ENCODE peak calls at places on chromosomes 12 and 14, in nine cellular contexts. I is HCT116; R is OCI-LY7; M is heart left ventricle; K is right cardiac atrium; W is GM23248; C is cardiac muscle cell; L is CD8-positive, alpha-beta T cell; V is prostate gland. P is an unnamed sample. For H3K9me3, the result is how much of the 10 kb centered on the place peaks cover.

GRCh38 chr14:104145826-104146642 is 7.6 kb downstream of the KIF26A start:
- DNase-seq in C (no peak), K (peak), L (no peak), V (no peak), W (no peak), R (no peak), M (peak), I (no peak), P (peak)

GRCh38 chr14:71142375-71143038 is 235.2 kb downstream of the PCNX1 start:
- DNase-seq in C (no peak), K (no peak), W (peak), R (peak), L (no peak), M (no peak), V (no peak), I (no peak), P (no peak)

GRCh38 chr14:52686176-52686575 is 9.2 kb downstream of the ERO1A start:
- DNase-seq in W (no peak), C (no peak), M (no peak), L (no peak), V (no peak), I (no peak), K (no peak), R (no peak), P (no peak)

GRCh38 chr14:20855652-20856291 is 35.4 kb upstream of the RNASE3 start:
- DNase-seq in L (peak), M (peak), R (peak), C (peak), I (peak), W (peak), V (peak), K (peak), P (peak)

GRCh38 chr14:36054353-36055051 is 122.0 kb downstream of the PTCSC3 start:
- DNase-seq in V (no peak), M (peak), L (no peak), K (peak), W (no peak), I (no peak), R (no peak), C (no peak), P (no peak)

GRCh38 chr14:32087173-32087861 is 10.2 kb downstream of the ARHGAP5 start:
- DNase-seq in L (no peak), R (no peak), I (peak), W (peak), V (no peak), M (no peak), K (no peak), C (no peak), P (no peak)

GRCh38 chr14:74521756-74522155 is 28.2 kb downstream of the ISCA2 start:
- DNase-seq in W (no peak), V (no peak), R (no peak), L (no peak), K (no peak), C (no peak), I (no peak), M (peak), P (no peak)

GRCh38 chr12:65721541-65722190 is 102.6 kb upstream of the HMGA2 start:
- DNase-seq in L (no peak), M (no peak), R (no peak), W (no peak), V (no peak), C (no peak), I (no peak), K (no peak), P (no peak)

GRCh38 chr12:129827985-129828384 is 75.8 kb downstream of the TMEM132D start:
- DNase-seq in I (no peak), V (no peak), W (no peak), C (no peak), R (no peak), K (no peak), L (no peak), M (no peak), P (no peak)

GRCh38 chr12:12898136-12898712 is 6.9 kb downstream of the GPRC5A start:
- DNase-seq in W (no peak), L (no peak), V (no peak), I (no peak), K (no peak), R (no peak), M (no peak), C (no peak), P (no peak)

GRCh38 chr14:23076785-23077408 is 18.0 kb downstream of the ACIN1 start:
- DNase-seq in I (no peak), M (no peak), R (peak), L (no peak), C (peak), V (no peak), W (peak), K (no peak), P (no peak)

GRCh38 chr14:75450381-75451276 is 22.8 kb downstream of the JDP2 start:
- DNase-seq in V (peak), L (no peak), R (no peak), C (no peak), M (peak), W (peak), K (peak), I (no peak), P (no peak)

GRCh38 chr14:100531591-100532121 is 55.6 kb downstream of the BEGAIN start:
- DNase-seq in I (no peak), C (no peak), M (no peak), L (peak), V (no peak), K (peak), R (no peak), W (no peak), P (no peak)

GRCh38 chr12:52892193-52892852 is 12.6 kb downstream of the KRT8 start:
- DNase-seq in W (no peak), V (no peak), C (no peak), R (no peak), M (no peak), K (no peak), I (no peak), L (no peak), P (no peak)

GRCh38 chr14:98798099-98798498 is 473.9 kb downstream of the BCL11B start:
- DNase-seq in K (no peak), C (no peak), L (no peak), W (no peak), M (no peak), V (peak), R (peak), I (no peak), P (no peak)

GRCh38 chr12:108828774-108829173 is 28.6 kb downstream of the SSH1 start:
- DNase-seq in L (no peak), W (peak), K (no peak), R (no peak), M (peak), V (no peak), I (peak), C (no peak), P (no peak)

GRCh38 chr14:25009891-25010290 is 40.1 kb downstream of the STXBP6 start:
- DNase-seq in R (no peak), L (no peak), M (no peak), K (no peak), W (peak), V (no peak), I (no peak), C (peak), P (no peak)

GRCh38 chr14:55921516-55921915 is 196.7 kb upstream of the PELI2 start:
- DNase-seq in M (no peak), I (no peak), W (no peak), C (no peak), V (no peak), L (no peak), K (no peak), R (no peak), P (no peak)

GRCh38 chr14:51478241-51478640 is 173.5 kb upstream of the FRMD6 start:
- DNase-seq in C (no peak), K (no peak), I (no peak), M (no peak), V (no peak), R (no peak), L (no peak), W (peak), P (no peak)

GRCh38 chr12:46898152-46898931 is 72.5 kb upstream of the SLC38A4 start:
- DNase-seq in I (no peak), V (no peak), R (no peak), K (no peak), C (no peak), L (no peak), W (no peak), M (no peak), P (no peak)

GRCh38 chr14:76909266-76909665 is 83.1 kb downstream of the LRRC74A start:
- DNase-seq in I (no peak), R (no peak), M (no peak), W (no peak), V (no peak), C (no peak), L (no peak), K (no peak), P (no peak)

GRCh38 chr14:91554535-91555332 is 44.6 kb upstream of the PPP4R3A start:
- DNase-seq in W (no peak), K (no peak), I (no peak), R (no peak), M (no peak), V (no peak), C (no peak), L (no peak), P (no peak)

GRCh38 chr14:64786296-64787149 is 82.3 kb downstream of the PLEKHG3 start:
- DNase-seq in L (no peak), I (no peak), V (no peak), M (peak), R (no peak), W (peak), C (no peak), K (peak), P (no peak)

GRCh38 chr14:76997257-76997970 is 31.1 kb downstream of the IRF2BPL start:
- DNase-seq in R (no peak), L (no peak), I (no peak), M (no peak), K (no peak), C (no peak), W (peak), V (no peak), P (no peak)

GRCh38 chr12:13223176-13223806 is 26.8 kb downstream of the EMP1 start:
- DNase-seq in V (no peak), I (no peak), C (no peak), W (peak), L (no peak), R (no peak), M (no peak), K (no peak), P (no peak)

GRCh38 chr12:68846811-68847210 is 38.8 kb downstream of the MDM2 start:
- DNase-seq in C (no peak), W (no peak), V (no peak), K (no peak), R (no peak), L (no peak), M (no peak), I (no peak), P (no peak)

GRCh38 chr12:16449459-16449858 is 102.0 kb downstream of the MGST1 start:
- DNase-seq in V (no peak), C (no peak), M (no peak), R (no peak), L (no peak), I (no peak), W (no peak), K (no peak), P (no peak)

GRCh38 chr12:116736962-116737773 is 701 bp downstream of the SPRING1 start:
- DNase-seq in K (peak), M (no peak), L (no peak), R (no peak), C (peak), I (no peak), W (peak), V (no peak), P (no peak)

GRCh38 chr12:43551971-43552559 is at the start of gene ADAMTS20:
- DNase-seq in C (peak), R (no peak), M (no peak), V (no peak), I (no peak), W (peak), K (no peak), L (no peak), P (no peak)

GRCh38 chr14:40218282-40218941 is 786.2 kb upstream of the FBXO33 start:
- DNase-seq in C (no peak), K (no peak), I (no peak), R (peak), V (no peak), W (no peak), M (no peak), L (no peak), P (no peak)

GRCh38 chr14:40219032-40219431 is 786.8 kb upstream of the FBXO33 start:
- DNase-seq in C (no peak), V (no peak), W (no peak), L (no peak), M (no peak), R (no peak), K (no peak), I (no peak), P (no peak)

GRCh38 chr14:40216976-40217375 is 784.7 kb upstream of the FBXO33 start:
- DNase-seq in W (no peak), C (no peak), I (no peak), V (no peak), R (no peak), M (no peak), L (no peak), K (no peak), P (no peak)

GRCh38 chr14:40213701-40214100 is 781.5 kb upstream of the FBXO33 start:
- DNase-seq in M (no peak), I (no peak), W (no peak), K (no peak), L (no peak), R (no peak), C (no peak), V (no peak), P (no peak)
- H3K9me3 ChIP-seq in M (under half), I (under half), W (under half), K (under half), L (under half), R (under half), C (under half), V (under half), P (under half)

GRCh38 chr12:26847431-26847830 is 14.4 kb upstream of the ITPR2 start:
- DNase-seq in C (no peak), V (no peak), M (no peak), R (no peak), I (no peak), K (no peak), W (no peak), L (no peak), P (no peak)

GRCh38 chr12:26848156-26848825 is 15.3 kb upstream of the ITPR2 start:
- DNase-seq in R (no peak), L (no peak), M (no peak), I (no peak), V (no peak), C (no peak), W (peak), K (no peak), P (no peak)

GRCh38 chr12:26845057-26845666 is 12.2 kb upstream of the ITPR2 start:
- DNase-seq in K (peak), I (peak), W (peak), C (peak), L (peak), R (no peak), V (no peak), M (peak), P (no peak)

GRCh38 chr12:26846419-26846818 is 13.4 kb upstream of the ITPR2 start:
- DNase-seq in V (no peak), M (no peak), K (no peak), I (no peak), W (no peak), R (peak), L (no peak), C (no peak), P (no peak)

DNA sequence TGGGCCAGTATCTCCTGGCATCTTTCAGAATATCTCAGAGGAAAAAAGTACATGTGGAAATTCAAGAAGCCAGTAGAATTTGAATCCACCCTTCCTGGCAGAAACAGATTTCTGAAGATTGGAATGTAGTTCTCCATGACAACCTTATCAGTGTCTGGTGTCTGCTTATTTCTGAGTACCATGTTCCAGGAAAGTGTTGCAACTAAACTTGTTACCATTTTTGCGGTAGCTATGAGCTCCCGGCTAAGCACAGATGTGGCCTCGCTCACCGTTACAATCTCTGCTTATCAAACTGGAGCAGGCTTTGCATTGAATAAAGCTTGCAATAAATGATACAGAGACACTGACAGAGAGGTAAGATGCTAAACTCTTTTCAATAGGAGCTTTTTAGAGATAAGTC is 13.0 kb upstream of the ITPR2 start:
- DNase-seq in V (no peak), R (peak), L (no peak), W (peak), K (peak), I (no peak), C (peak), M (no peak), P (no peak)
- H3K27ac ChIP-seq in V (no peak), R (peak), L (no peak), W (no peak), K (no peak), I (no peak), C (peak), M (no peak), P (no peak)

DNA sequence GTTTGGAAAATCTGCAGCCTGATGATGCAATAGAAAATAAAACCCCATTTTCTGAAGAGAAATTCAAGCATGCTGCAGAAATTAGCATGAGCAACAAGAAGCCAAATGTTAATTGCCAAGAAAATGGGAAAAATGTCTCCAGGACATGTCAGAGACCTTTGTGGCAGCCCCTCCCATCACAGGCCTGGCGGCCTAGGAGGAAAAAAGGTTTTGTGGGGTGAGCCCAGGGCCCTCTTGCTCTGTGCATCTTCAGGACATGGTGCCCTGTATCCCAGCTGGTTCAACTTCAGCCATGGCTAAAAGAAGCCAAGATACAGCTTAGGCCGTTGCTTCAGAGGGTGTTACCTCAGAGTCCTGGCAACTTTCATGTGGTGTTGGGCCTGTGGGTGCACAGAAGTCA is 775.5 kb upstream of the SEL1L start:
- DNase-seq in K (no peak), C (no peak), I (no peak), W (no peak), V (no peak), R (no peak), L (no peak), M (no peak), P (no peak)
- H3K9me3 ChIP-seq in K (under half), C (under half), I (under half), W (under half), V (under half), R (under half), L (under half), M (under half), P (under half)

DNA sequence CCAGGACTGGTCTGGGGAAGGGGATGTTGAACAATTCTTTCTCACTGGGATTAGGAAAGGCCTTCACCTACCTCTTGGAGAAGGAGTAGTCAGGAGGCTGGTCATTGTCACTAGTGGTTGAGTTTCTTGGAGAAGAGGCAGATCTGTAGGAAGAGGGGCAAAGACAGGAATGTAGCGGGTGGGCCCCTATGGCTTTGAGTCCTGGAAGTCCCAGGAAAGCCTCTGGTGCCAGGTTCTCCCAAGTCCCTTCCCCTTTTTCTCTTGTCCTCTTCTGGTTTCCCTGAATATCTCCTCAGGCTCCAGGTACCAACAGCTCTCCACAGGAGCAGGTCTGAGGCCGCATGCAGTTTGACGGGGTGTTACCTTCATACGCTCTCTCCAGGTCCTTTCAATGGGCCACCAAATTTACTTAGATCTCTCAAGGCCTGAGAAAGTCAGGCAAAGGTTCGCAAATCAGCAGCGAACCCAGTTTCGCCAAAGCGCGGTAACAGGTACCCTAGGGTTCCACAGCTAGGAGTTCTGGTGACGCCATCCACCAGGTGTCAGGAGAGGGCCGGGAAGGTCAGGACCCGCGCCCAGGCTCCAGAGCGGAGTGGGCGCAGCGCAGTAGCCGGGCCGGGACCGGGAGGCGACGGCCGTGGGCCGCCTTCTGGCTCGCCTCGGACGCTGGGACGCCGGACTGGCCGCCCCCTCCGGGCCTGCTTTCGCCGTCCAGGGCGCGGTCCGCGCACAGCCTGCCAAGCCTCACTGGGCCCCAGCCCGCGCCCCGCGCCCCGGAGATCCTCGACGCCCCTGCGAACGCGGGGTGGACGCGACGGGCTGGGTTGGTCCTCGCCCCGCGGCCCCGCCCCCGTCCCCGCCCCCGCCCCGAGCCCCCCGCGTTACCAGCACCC is 795 bp downstream of the SMAGP start:
- DNase-seq in R (peak), W (peak), V (peak), M (peak), L (peak), C (peak), K (peak), I (no peak), P (peak)
- H3K27ac ChIP-seq in R (no peak), W (no peak), V (peak), M (peak), L (peak), C (no peak), K (peak), I (peak), P (peak)

P was measured in CD4-positive, alpha-beta T cell.